ENCODE peak calls at places on chromosomes 11 and 22, in five cellular contexts. H, O, J, X and E are unnamed samples. For H3K36me3, the result is how much of the 10 kb centered on the place peaks cover.

GRCh38 chr22:27876684-27877083 is 42.4 kb downstream of the PITPNB start:
- DNase-seq in O (no peak), J (no peak), H (no peak), X (no peak), E (no peak)

GRCh38 chr11:14905104-14906033 is 13.3 kb upstream of the CYP2R1 start:
- DNase-seq in O (peak), X (peak), J (peak), H (peak), E (no peak)

GRCh38 chr22:48428556-48429371 is 1398.9 kb downstream of the BRD1 start:
- DNase-seq in J (no peak), H (no peak), O (no peak), X (no peak), E (no peak)

GRCh38 chr11:16806791-16807190 is 68.3 kb downstream of the C11orf58 start:
- DNase-seq in H (no peak), J (no peak), X (no peak), O (no peak), E (no peak)

GRCh38 chr11:90947930-90948329 is 725.1 kb upstream of the CHORDC1 start:
- DNase-seq in O (no peak), J (no peak), X (no peak), H (no peak), E (no peak)

GRCh38 chr11:111307472-111308108 is 9.2 kb downstream of the POU2AF3 start:
- DNase-seq in O (no peak), H (no peak), J (no peak), X (no peak), E (peak)

GRCh38 chr22:23542933-23543332 is 37.2 kb downstream of the IGLL1 start:
- DNase-seq in H (no peak), J (no peak), X (no peak), O (no peak), E (no peak)

GRCh38 chr22:50691521-50691920 is 18.9 kb downstream of the SHANK3 start:
- DNase-seq in H (no peak), X (no peak), J (no peak), O (peak), E (no peak)

GRCh38 chr11:46249103-46249942 is 28.1 kb upstream of the CREB3L1 start:
- DNase-seq in O (no peak), X (no peak), H (no peak), J (no peak), E (no peak)

GRCh38 chr11:130213143-130213978 is 53.8 kb downstream of the ST14 start:
- DNase-seq in O (peak), J (no peak), H (peak), X (peak), E (peak)

GRCh38 chr11:9150501-9150900 is 59.1 kb upstream of the SCUBE2 start:
- DNase-seq in X (no peak), O (no peak), H (no peak), J (no peak), E (no peak)

GRCh38 chr11:24624432-24624831 is 127.6 kb downstream of the LUZP2 start:
- DNase-seq in X (no peak), H (no peak), O (no peak), J (no peak), E (no peak)

GRCh38 chr22:49972163-49973017 is 11.8 kb downstream of the PIM3 start:
- DNase-seq in O (no peak), H (peak), X (no peak), J (peak), E (no peak)

GRCh38 chr22:24355574-24355973 is 71.8 kb upstream of the ADORA2A start:
- DNase-seq in X (no peak), O (no peak), J (no peak), H (no peak), E (no peak)

GRCh38 chr11:35927730-35928129 is 16.1 kb upstream of the LDLRAD3 start:
- DNase-seq in H (peak), X (no peak), O (no peak), J (peak), E (no peak)

GRCh38 chr11:121723261-121723741 is 270.5 kb upstream of the SORL1-AS1 start:
- DNase-seq in J (peak), X (no peak), O (peak), H (no peak), E (peak)

GRCh38 chr11:121249039-121249663 is 43.4 kb upstream of the SC5D start:
- DNase-seq in O (peak), H (no peak), J (no peak), X (no peak), E (no peak)

GRCh38 chr11:250740-251299 is 14.0 kb downstream of the PSMD13 start:
- DNase-seq in O (peak), J (no peak), H (peak), X (peak), E (no peak)

GRCh38 chr11:40129276-40129675 is 1330.2 kb downstream of the LRRC4C start:
- DNase-seq in J (no peak), O (peak), X (no peak), H (no peak), E (no peak)

GRCh38 chr22:27139935-27140493 is 482.6 kb downstream of the MIAT start:
- DNase-seq in X (no peak), O (peak), H (no peak), J (peak), E (no peak)

GRCh38 chr22:26753125-26753862 is 95.9 kb downstream of the MIAT start:
- DNase-seq in O (no peak), H (no peak), J (no peak), X (no peak), E (no peak)

GRCh38 chr11:126538071-126538470 is 182.6 kb downstream of the ST3GAL4 start:
- DNase-seq in O (no peak), X (no peak), J (no peak), H (no peak), E (no peak)

GRCh38 chr22:33126881-33127280 is 68.7 kb upstream of the SYN3 start:
- DNase-seq in J (no peak), X (no peak), O (peak), H (no peak), E (no peak)

GRCh38 chr11:86610559-86611341 is 61.7 kb downstream of the ME3 start:
- DNase-seq in J (no peak), H (no peak), X (no peak), O (peak), E (peak)

GRCh38 chr22:46737976-46738641 is at the start of gene CERK:
- DNase-seq in H (peak), J (peak), O (peak), X (peak), E (peak)

GRCh38 chr22:42270512-42271190 is at the start of gene TCF20:
- DNase-seq in H (peak), J (peak), X (peak), O (peak), E (no peak)

GRCh38 chr22:32079110-32080089 is 36.3 kb downstream of the SLC5A1 start:
- DNase-seq in H (peak), O (peak), J (no peak), X (no peak), E (peak)

GRCh38 chr11:126489791-126490190 is 134.3 kb downstream of the ST3GAL4 start:
- DNase-seq in J (no peak), O (no peak), X (no peak), H (no peak), E (no peak)

GRCh38 chr22:39309881-39310714 is 9.3 kb downstream of the RPL3 start:
- DNase-seq in J (no peak), O (no peak), H (no peak), X (no peak), E (no peak)
- H3K27ac ChIP-seq in J (peak), O (peak), H (peak), X (no peak), E (peak)

GRCh38 chr22:29519996-29520395 is 33.6 kb downstream of the THOC5 start:
- DNase-seq in X (no peak), O (no peak), H (no peak), J (no peak), E (no peak)

GRCh38 chr22:29524440-29525191 is 28.9 kb downstream of the THOC5 start:
- DNase-seq in X (no peak), H (peak), O (peak), J (no peak), E (no peak)

GRCh38 chr22:29520851-29521250 is 32.7 kb downstream of the THOC5 start:
- DNase-seq in J (no peak), H (no peak), O (no peak), X (no peak), E (no peak)

GRCh38 chr22:29523761-29524160 is 29.8 kb downstream of the THOC5 start:
- DNase-seq in H (no peak), J (no peak), X (no peak), O (no peak), E (no peak)

DNA sequence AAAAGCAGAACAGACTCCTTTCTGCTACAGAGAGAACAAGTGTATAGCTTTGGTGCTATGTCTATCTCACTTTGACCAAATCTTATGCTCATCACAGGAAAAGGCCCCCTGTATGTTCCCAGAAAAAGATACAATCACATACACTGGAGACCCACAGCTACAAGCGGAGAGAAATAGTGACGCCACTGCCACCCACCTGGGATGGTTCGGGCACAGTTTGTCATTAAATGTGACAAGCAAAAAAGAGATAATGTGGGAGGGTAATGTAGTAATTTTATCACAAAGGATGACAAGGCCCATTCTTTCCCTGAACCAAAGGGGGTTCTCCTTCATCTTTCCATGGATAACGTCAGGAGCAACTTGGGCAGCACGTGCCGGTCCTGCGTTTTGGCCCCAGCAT is 32.0 kb downstream of the THOC5 start:
- DNase-seq in O (no peak), J (no peak), X (no peak), H (no peak), E (no peak)
- H3K36me3 ChIP-seq in O (half or more), J (under half), X (half or more), H (half or more), E (half or more)

GRCh38 chr11:13337986-13338436 is 60.4 kb downstream of the BMAL1 start:
- DNase-seq in O (no peak), J (no peak), H (no peak), X (no peak), E (no peak)
- H3K4me3 ChIP-seq in O (no peak), J (no peak), H (no peak), X (no peak), E (peak)

GRCh38 chr11:66883021-66883968 is 26.4 kb downstream of the LRFN4 start:
- DNase-seq in X (peak), O (peak), H (peak), J (no peak), E (no peak)

GRCh38 chr11:66881436-66881835 is 24.6 kb downstream of the LRFN4 start:
- DNase-seq in H (no peak), O (no peak), J (no peak), X (no peak), E (no peak)

GRCh38 chr11:66880484-66881211 is 23.8 kb downstream of the LRFN4 start:
- DNase-seq in H (peak), O (peak), X (no peak), J (no peak), E (no peak)

GRCh38 chr11:66882540-66882939 is 25.7 kb downstream of the LRFN4 start:
- DNase-seq in J (no peak), X (no peak), O (no peak), H (peak), E (no peak)

GRCh38 chr11:66881927-66882452 is 25.1 kb downstream of the LRFN4 start:
- DNase-seq in H (no peak), O (peak), X (no peak), J (no peak), E (no peak)
- H3K27ac ChIP-seq in H (peak), O (peak), X (no peak), J (no peak), E (peak)

GRCh38 chr11:12251651-12252560 is 125.5 kb upstream of the PARVA start:
- DNase-seq in O (no peak), J (no peak), H (no peak), X (no peak), E (no peak)
- H3K36me3 ChIP-seq in O (under half), J (under half), H (half or more), X (under half), E (half or more)

GRCh38 chr22:39457047-39457545 is 284 bp downstream of the MGAT3 start:
- DNase-seq in H (no peak), O (no peak), X (no peak), J (no peak), E (no peak)
- H3K4me3 ChIP-seq in H (peak), O (peak), X (no peak), J (peak), E (peak)

DNA sequence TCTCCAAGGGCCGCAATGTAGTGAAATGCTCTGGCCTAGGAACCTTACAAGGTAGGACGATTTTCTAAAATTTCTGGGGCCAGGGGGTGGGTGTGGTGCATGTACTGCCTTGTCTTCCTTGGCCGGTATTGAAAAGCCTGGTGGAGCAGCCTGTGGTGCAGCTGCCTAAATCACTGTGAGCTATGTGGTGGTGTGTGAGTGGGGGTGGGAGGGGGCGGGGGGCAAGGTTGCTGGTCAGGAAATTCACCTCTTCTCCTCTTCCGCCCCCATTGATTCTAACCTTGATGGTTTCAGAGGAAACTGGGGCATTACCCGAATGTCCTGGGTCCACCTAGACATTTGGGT is 137.2 kb downstream of the DBX1 start:
- DNase-seq in H (no peak), O (no peak), J (no peak), X (no peak), E (no peak)
- H3K27ac ChIP-seq in H (no peak), O (peak), J (peak), X (no peak), E (no peak)

GRCh38 chr11:1772270-1773130 is 8.8 kb upstream of the CTSD start:
- DNase-seq in H (peak), X (peak), O (no peak), J (peak), E (no peak)

GRCh38 chr11:1771700-1772099 is 8.0 kb upstream of the CTSD start:
- DNase-seq in J (peak), O (no peak), X (no peak), H (peak), E (no peak)

GRCh38 chr11:1773131-1773510 is 9.4 kb upstream of the CTSD start:
- DNase-seq in O (no peak), H (no peak), X (no peak), J (no peak), E (no peak)

GRCh38 chr11:1774886-1775285 is 11.2 kb upstream of the CTSD start:
- DNase-seq in X (no peak), H (no peak), O (no peak), J (no peak), E (no peak)

DNA sequence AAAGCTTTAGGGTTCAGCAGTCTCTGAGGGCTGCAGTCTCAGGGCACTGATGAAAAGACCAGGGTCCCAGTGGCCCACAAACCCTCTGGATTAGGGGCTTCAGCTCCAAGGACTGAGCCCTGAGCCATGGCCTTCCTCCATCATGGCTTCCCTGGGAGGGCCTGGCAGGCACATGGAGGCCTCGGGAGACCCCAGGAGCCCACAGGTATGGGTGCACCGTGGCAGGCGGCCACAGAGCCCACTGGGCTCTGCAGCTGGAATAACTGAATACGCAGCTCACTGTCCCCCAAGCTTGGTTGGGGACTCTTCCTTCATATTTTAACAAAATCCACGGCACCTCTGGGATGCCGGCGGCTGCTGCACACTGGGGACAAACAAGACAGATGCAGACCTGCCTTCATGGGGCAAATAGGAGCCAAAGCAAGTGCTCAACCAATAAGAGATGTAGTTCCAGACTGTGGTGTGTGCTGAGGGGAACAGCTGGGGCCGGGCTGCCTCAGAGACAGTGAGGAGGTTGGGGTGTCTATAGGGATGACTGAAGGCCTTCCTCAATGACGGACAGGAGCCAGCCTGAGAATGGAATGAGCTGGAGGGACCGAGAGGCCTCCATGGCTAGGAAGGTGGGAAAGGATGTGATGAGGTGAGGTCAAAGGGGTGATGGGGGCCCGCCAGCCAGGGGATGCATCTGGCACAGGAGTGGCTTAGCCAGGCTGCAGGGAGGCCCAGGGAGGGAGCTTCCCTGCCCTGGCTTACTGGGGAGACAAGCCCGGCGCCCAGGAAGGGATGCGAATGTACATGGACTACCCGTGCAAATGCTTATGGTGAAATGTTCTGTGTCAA is 10.2 kb upstream of the CTSD start:
- DNase-seq in O (no peak), H (no peak), J (no peak), X (no peak), E (no peak)
- H3K36me3 ChIP-seq in O (under half), H (under half), J (under half), X (under half), E (under half)

GRCh38 chr11:22829231-22830081 is at the start of gene SVIP:
- DNase-seq in X (peak), H (peak), J (peak), O (peak), E (peak)
- H3K4me3 ChIP-seq in X (peak), H (peak), J (peak), O (peak), E (peak)

GRCh38 chr22:17472886-17473285 is 90.4 kb upstream of the SLC25A18 start:
- DNase-seq in X (no peak), O (peak), J (no peak), H (no peak), E (no peak)
- H3K27ac ChIP-seq in X (no peak), O (peak), J (no peak), H (no peak), E (no peak)